ENCODE peak calls at places on chromosomes 6 and 20, in seven cellular contexts. T is CD4-positive, alpha-beta memory T cell; R is testis; L is heart left ventricle; M is sigmoid colon; N is left lung; A is pancreas. P is an unnamed sample.
A peak's percentile ranks its signal among the peaks of the same experiment; 100 is the strongest.

GRCh38 chr6:148272084-148272483 is 70.6 kb upstream of the SASH1 start:
- DNase-seq in T (no peak), M (no peak), A (no peak), N (no peak), R (no peak), L (no peak), P (no peak)

GRCh38 chr20:17655286-17655651 is 26.8 kb downstream of the RRBP1 start:
- DNase-seq in N (no peak), L (peak; percentile 16), M (peak; percentile 39), A (peak; percentile 14), R (no peak), T (no peak), P (no peak)

GRCh38 chr6:34237316-34237721 is 646 bp downstream of the HMGA1 start:
- DNase-seq in T (peak; percentile 33), R (no peak), N (no peak), M (no peak), A (peak; percentile 55), L (no peak), P (peak; percentile 54)

GRCh38 chr6:14661188-14661587 is 543.6 kb downstream of the CD83 start:
- DNase-seq in T (peak; percentile 63), A (no peak), N (no peak), M (no peak), L (no peak), R (no peak), P (no peak)

GRCh38 chr6:83439201-83439600 is 8.3 kb upstream of the ME1 start:
- DNase-seq in T (no peak), M (no peak), R (no peak), A (no peak), N (no peak), L (no peak), P (no peak)

GRCh38 chr6:127053032-127053908 is 65.2 kb upstream of the RSPO3 start:
- DNase-seq in R (no peak), L (no peak), N (no peak), A (no peak), T (no peak), M (no peak), P (no peak)

GRCh38 chr6:125236536-125237327 is 65.0 kb downstream of the HDDC2 start:
- DNase-seq in R (no peak), A (no peak), T (no peak), L (no peak), N (no peak), M (no peak), P (no peak)

GRCh38 chr6:136226674-136227377 is 23.3 kb downstream of the MTFR2 start:
- DNase-seq in M (no peak), T (no peak), N (no peak), R (no peak), L (no peak), A (no peak), P (no peak)

GRCh38 chr6:121522265-121522664 is 86.8 kb downstream of the GJA1 start:
- DNase-seq in T (no peak), A (no peak), R (no peak), L (no peak), M (no peak), N (no peak), P (no peak)

GRCh38 chr6:120173250-120173649 is 823.7 kb upstream of the MAN1A1 start:
- DNase-seq in M (no peak), R (no peak), T (no peak), L (no peak), N (no peak), A (no peak), P (no peak)

GRCh38 chr6:107709341-107709740 is 114.8 kb downstream of the SCML4 start:
- DNase-seq in T (no peak), R (no peak), N (no peak), M (no peak), A (no peak), L (no peak), P (no peak)

GRCh38 chr20:4041748-4042411 is 26.5 kb upstream of the RNF24 start:
- DNase-seq in N (peak; percentile 86), L (no peak), T (no peak), A (peak; percentile 98), R (peak; percentile 51), M (peak; percentile 67), P (no peak)

GRCh38 chr6:148590881-148591280 is 155.9 kb upstream of the UST start:
- DNase-seq in M (no peak), L (no peak), A (no peak), R (peak; percentile 28), T (no peak), N (no peak), P (peak; percentile 38)

GRCh38 chr6:37731888-37732287 is 34.2 kb upstream of the MDGA1 start:
- DNase-seq in A (no peak), L (no peak), N (no peak), T (peak; percentile 23), R (no peak), M (no peak), P (peak; percentile 21)

GRCh38 chr6:22025468-22026159 is 271.2 kb downstream of the PRL start:
- DNase-seq in T (no peak), L (no peak), R (peak; percentile 35), N (peak; percentile 37), A (no peak), M (no peak), P (no peak)

GRCh38 chr20:25020901-25021301 is 28.4 kb upstream of the APMAP start:
- DNase-seq in N (peak; percentile 18), M (peak; percentile 48), A (peak; percentile 69), T (no peak), L (peak; percentile 73), R (no peak), P (peak; percentile 21)

GRCh38 chr6:78523622-78524021 is 343.7 kb upstream of the IRAK1BP1 start:
- DNase-seq in A (no peak), N (no peak), T (no peak), L (no peak), M (no peak), R (no peak), P (no peak)

GRCh38 chr6:100664274-100665040 is 199.7 kb upstream of the SIM1 start:
- DNase-seq in L (no peak), M (no peak), A (no peak), T (peak; percentile 19), R (no peak), N (no peak), P (peak; percentile 13)

GRCh38 chr6:117440558-117441525 is 15.1 kb upstream of the ROS1 start:
- DNase-seq in T (no peak), L (no peak), A (no peak), N (no peak), M (no peak), R (no peak), P (no peak)

GRCh38 chr20:37866051-37866450 is 36.9 kb upstream of the VSTM2L start:
- DNase-seq in L (no peak), N (no peak), A (no peak), R (no peak), M (no peak), T (no peak), P (no peak)

GRCh38 chr6:1335367-1336037 is 23.6 kb downstream of the FOXQ1 start:
- DNase-seq in T (no peak), N (peak; percentile 78), L (no peak), M (no peak), R (no peak), A (peak; percentile 71), P (peak; percentile 90)

GRCh38 chr6:107713214-107713962 is 110.7 kb downstream of the SCML4 start:
- DNase-seq in L (no peak), N (no peak), T (no peak), M (no peak), A (no peak), R (no peak), P (no peak)

GRCh38 chr6:3165631-3166534 is 8.5 kb upstream of the TUBB2A start:
- DNase-seq in R (no peak), M (no peak), L (no peak), N (no peak), A (no peak), T (no peak), P (no peak)

GRCh38 chr6:144796070-144796469 is 510.9 kb downstream of the UTRN start:
- DNase-seq in R (no peak), N (no peak), L (no peak), M (no peak), T (no peak), A (no peak), P (no peak)
- H3K4me1 ChIP-seq in R (no peaks in the 10 kb centered on the region), N (no peaks in the 10 kb centered on the region), L (no peaks in the 10 kb centered on the region), M (no peaks in the 10 kb centered on the region), T (no peaks in the 10 kb centered on the region), A (no peaks in the 10 kb centered on the region), P (no peaks in the 10 kb centered on the region)

GRCh38 chr20:59027746-59028320 is 4.3 kb downstream of the ATP5F1E start:
- DNase-seq in M (no peak), L (no peak), N (no peak), R (no peak), A (no peak), T (no peak), P (no peak)
- H3K36me3 ChIP-seq in M (peaks cover 19% of the 10 kb centered on the region), L (peaks cover 13% of the 10 kb centered on the region), N (no peaks in the 10 kb centered on the region), R (no peaks in the 10 kb centered on the region), A (no peaks in the 10 kb centered on the region), T (peaks cover 69% of the 10 kb centered on the region), P (peaks cover 9% of the 10 kb centered on the region)

DNA sequence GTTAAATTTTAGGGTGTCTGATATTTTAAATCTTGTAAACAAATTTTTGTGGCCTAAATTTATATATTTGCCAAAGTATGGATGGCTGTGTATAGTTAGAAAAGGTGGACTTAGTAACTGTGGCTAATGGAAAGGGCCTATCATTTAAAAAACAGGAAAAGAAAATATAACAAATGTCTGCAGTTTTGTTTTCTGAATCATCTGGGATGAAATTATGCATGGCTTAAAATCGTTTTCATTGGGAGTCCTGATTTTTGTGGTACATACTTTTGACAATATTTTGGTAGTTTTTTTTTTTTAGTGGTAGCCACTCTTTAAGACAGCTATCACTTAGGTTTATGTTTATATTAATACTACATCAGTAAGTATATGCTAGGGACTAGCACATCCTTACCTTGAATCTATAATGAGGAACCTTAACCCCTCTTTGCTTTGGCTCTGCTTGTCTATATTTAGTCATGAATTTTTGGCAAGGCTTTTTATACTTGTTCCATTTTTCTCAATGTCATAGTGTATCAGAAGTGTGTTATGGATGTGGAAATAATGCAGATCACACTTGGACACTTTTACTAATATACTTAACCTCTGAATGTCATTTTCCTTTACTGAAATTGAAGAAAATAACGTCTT is 5.6 kb downstream of the ARID1B start:
- DNase-seq in M (no peak), L (no peak), A (no peak), T (no peak), R (no peak), N (no peak), P (no peak)
- H3K4me3 ChIP-seq in M (peak overlapping the region; percentile 14), L (peak overlapping the region; percentile 74), A (no peak overlapping the region), T (peak overlapping the region; percentile 67), R (peak overlapping the region; percentile 4), N (no peak overlapping the region), P (no peak overlapping the region)

DNA sequence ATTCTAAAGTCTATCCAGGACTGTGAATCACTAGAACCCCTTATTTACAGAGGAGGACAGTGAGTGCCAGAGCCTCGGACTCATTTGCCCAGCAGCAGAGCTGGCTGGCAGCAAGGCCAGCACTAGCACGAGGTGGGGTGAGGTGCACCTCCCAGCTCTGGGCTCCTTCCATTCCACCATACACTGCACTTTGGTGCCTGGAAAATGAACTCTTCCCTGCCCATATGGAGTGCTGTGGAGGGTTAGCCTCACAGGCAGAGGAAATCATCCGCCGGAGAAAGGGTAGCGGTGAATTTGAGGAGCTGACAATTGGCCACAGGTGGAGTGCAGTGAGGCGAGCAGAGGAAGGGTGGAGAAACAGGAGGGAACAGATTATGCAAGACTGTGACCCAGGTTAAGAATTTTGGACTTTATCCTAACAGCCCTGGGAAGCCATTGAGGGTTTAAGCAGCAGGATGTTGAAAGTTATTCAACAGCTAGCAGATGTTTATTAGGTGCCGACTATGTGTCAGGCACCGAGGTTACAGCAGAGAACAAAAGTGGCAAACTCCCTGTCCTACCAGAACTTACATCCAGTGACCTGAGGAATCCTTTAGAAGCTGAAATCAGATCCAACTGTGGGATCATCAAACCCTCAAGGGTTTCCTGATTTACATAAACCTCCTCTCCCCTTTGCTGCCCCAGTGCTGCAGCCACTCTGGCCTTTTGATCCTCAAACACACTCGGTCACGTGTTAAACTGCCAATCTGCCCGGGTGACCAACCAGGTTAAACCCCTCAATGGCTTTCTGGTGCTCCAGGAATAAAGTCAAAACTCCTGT is 6.2 kb downstream of the TRIM26 start:
- DNase-seq in L (no peak), A (no peak), M (peak; percentile 65), N (no peak), T (no peak), R (no peak), P (peak; percentile 79)
- H3K4me1 ChIP-seq in L (peaks cover 51% of the 10 kb centered on the region), A (peaks cover 15% of the 10 kb centered on the region), M (peaks cover 36% of the 10 kb centered on the region), N (peaks cover 33% of the 10 kb centered on the region), T (peaks cover 68% of the 10 kb centered on the region), R (peaks cover 19% of the 10 kb centered on the region), P (peaks cover 50% of the 10 kb centered on the region)